ENCODE peak calls at places on chromosomes 16 and 17, in six cellular contexts. One of them, this sample, is unnamed. For H3K36me3, the result is how much of the 10 kb centered on the place peaks cover.

GRCh38 chr16:27843800-27844199 is 219.7 kb downstream of the GSG1L start:
- DNase-seq in endodermal cell: no peak
- DNase-seq in GM23338: no peak
- DNase-seq in kidney: no peak
- DNase-seq in Peyer's patch: no peak
- DNase-seq in prostate gland: no peak
- DNase-seq in this sample: no peak

GRCh38 chr16:22874394-22874793 is 60.4 kb downstream of the HS3ST2 start:
- DNase-seq in GM23338: no peak
- DNase-seq in Peyer's patch: no peak
- DNase-seq in prostate gland: no peak
- DNase-seq in endodermal cell: no peak
- DNase-seq in kidney: no peak
- DNase-seq in this sample: no peak

GRCh38 chr16:10405386-10405939 is 19.6 kb downstream of the ATF7IP2 start:
- DNase-seq in Peyer's patch: no peak
- DNase-seq in GM23338: no peak
- DNase-seq in kidney: no peak
- DNase-seq in endodermal cell: no peak
- DNase-seq in prostate gland: no peak
- DNase-seq in this sample: no peak

GRCh38 chr16:55297062-55297909 is 26.7 kb upstream of the IRX6 start:
- DNase-seq in kidney: peak
- DNase-seq in endodermal cell: no peak
- DNase-seq in GM23338: peak
- DNase-seq in Peyer's patch: no peak
- DNase-seq in prostate gland: no peak
- DNase-seq in this sample: no peak

GRCh38 chr16:424033-424622 is 1.3 kb upstream of the RAB11FIP3 start:
- DNase-seq in endodermal cell: no peak
- DNase-seq in GM23338: no peak
- DNase-seq in prostate gland: peak
- DNase-seq in Peyer's patch: no peak
- DNase-seq in kidney: no peak
- DNase-seq in this sample: peak

GRCh38 chr17:57016764-57017116 is 38.8 kb downstream of the SCPEP1 start:
- DNase-seq in Peyer's patch: no peak
- DNase-seq in GM23338: no peak
- DNase-seq in endodermal cell: peak
- DNase-seq in kidney: no peak
- DNase-seq in prostate gland: peak
- DNase-seq in this sample: no peak

GRCh38 chr17:58710948-58711552 is 18.6 kb downstream of the RAD51C start:
- DNase-seq in Peyer's patch: peak
- DNase-seq in kidney: no peak
- DNase-seq in GM23338: peak
- DNase-seq in prostate gland: peak
- DNase-seq in endodermal cell: peak
- DNase-seq in this sample: peak

GRCh38 chr17:31535581-31535981 is 144.1 kb downstream of the RAB11FIP4 start:
- DNase-seq in prostate gland: no peak
- DNase-seq in endodermal cell: no peak
- DNase-seq in GM23338: no peak
- DNase-seq in Peyer's patch: peak
- DNase-seq in kidney: peak
- DNase-seq in this sample: peak

GRCh38 chr17:7393613-7394451 is 493 bp downstream of the PLSCR3 start:
- DNase-seq in prostate gland: no peak
- DNase-seq in Peyer's patch: peak
- DNase-seq in GM23338: peak
- DNase-seq in endodermal cell: peak
- DNase-seq in kidney: peak
- DNase-seq in this sample: peak

GRCh38 chr17:41618341-41619161 is 5.8 kb downstream of the KRT17 start:
- DNase-seq in Peyer's patch: no peak
- DNase-seq in GM23338: no peak
- DNase-seq in kidney: no peak
- DNase-seq in prostate gland: no peak
- DNase-seq in endodermal cell: peak
- DNase-seq in this sample: peak

GRCh38 chr17:19664136-19664820 is 15.7 kb downstream of the ALDH3A2 start:
- DNase-seq in GM23338: no peak
- DNase-seq in Peyer's patch: no peak
- DNase-seq in kidney: no peak
- DNase-seq in endodermal cell: no peak
- DNase-seq in prostate gland: no peak
- DNase-seq in this sample: no peak

GRCh38 chr17:68457168-68457538 is at the start of gene WIPI1:
- DNase-seq in kidney: peak
- DNase-seq in endodermal cell: no peak
- DNase-seq in Peyer's patch: no peak
- DNase-seq in GM23338: no peak
- DNase-seq in prostate gland: peak
- DNase-seq in this sample: no peak

GRCh38 chr16:79325211-79325610 is 275.3 kb downstream of the MAF start:
- DNase-seq in GM23338: no peak
- DNase-seq in prostate gland: no peak
- DNase-seq in endodermal cell: no peak
- DNase-seq in Peyer's patch: no peak
- DNase-seq in kidney: no peak
- DNase-seq in this sample: no peak

GRCh38 chr16:79329163-79329521 is 271.4 kb downstream of the MAF start:
- DNase-seq in prostate gland: no peak
- DNase-seq in kidney: no peak
- DNase-seq in GM23338: no peak
- DNase-seq in Peyer's patch: no peak
- DNase-seq in endodermal cell: no peak
- DNase-seq in this sample: no peak

GRCh38 chr16:79328327-79329162 is 272.0 kb downstream of the MAF start:
- DNase-seq in endodermal cell: peak
- DNase-seq in kidney: no peak
- DNase-seq in prostate gland: no peak
- DNase-seq in GM23338: peak
- DNase-seq in Peyer's patch: no peak
- DNase-seq in this sample: no peak

GRCh38 chr16:79327836-79328235 is 272.7 kb downstream of the MAF start:
- DNase-seq in kidney: no peak
- DNase-seq in GM23338: no peak
- DNase-seq in endodermal cell: no peak
- DNase-seq in prostate gland: no peak
- DNase-seq in Peyer's patch: no peak
- DNase-seq in this sample: no peak

DNA sequence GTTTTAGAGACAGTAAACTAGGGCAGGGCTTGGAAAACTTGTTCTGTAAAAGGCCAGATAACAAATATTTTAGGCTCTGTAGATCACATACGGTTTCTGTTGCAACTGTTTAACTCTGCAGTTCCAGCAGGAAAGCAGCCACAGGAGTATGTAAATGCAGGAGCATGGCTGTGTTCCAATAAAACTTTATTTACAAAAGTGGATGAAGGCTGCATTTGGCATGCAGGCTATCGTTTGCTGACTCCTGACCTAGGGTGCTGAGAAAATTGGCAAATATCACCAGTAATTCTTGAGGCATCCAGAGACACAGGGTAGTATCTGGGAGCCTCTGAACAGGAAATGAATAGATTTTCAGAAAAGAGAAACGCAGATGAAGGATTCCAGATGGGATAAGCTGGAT is 274.0 kb downstream of the MAF start:
- DNase-seq in Peyer's patch: no peak
- DNase-seq in prostate gland: no peak
- DNase-seq in kidney: no peak
- DNase-seq in GM23338: no peak
- DNase-seq in endodermal cell: no peak
- DNase-seq in this sample: no peak
- H3K36me3 ChIP-seq in Peyer's patch: under half
- H3K36me3 ChIP-seq in prostate gland: under half
- H3K36me3 ChIP-seq in kidney: under half
- H3K36me3 ChIP-seq in GM23338: under half
- H3K36me3 ChIP-seq in endodermal cell: under half
- H3K36me3 ChIP-seq in this sample: under half

GRCh38 chr17:77528516-77529327 is 388.0 kb downstream of the SEC14L1 start:
- DNase-seq in GM23338: peak
- DNase-seq in endodermal cell: peak
- DNase-seq in prostate gland: no peak
- DNase-seq in kidney: no peak
- DNase-seq in Peyer's patch: no peak
- DNase-seq in this sample: peak

GRCh38 chr17:77529328-77529650 is 388.5 kb downstream of the SEC14L1 start:
- DNase-seq in endodermal cell: no peak
- DNase-seq in GM23338: no peak
- DNase-seq in Peyer's patch: no peak
- DNase-seq in kidney: no peak
- DNase-seq in prostate gland: no peak
- DNase-seq in this sample: peak

GRCh38 chr17:77527394-77527793 is 386.6 kb downstream of the SEC14L1 start:
- DNase-seq in prostate gland: no peak
- DNase-seq in GM23338: no peak
- DNase-seq in kidney: no peak
- DNase-seq in endodermal cell: peak
- DNase-seq in Peyer's patch: no peak
- DNase-seq in this sample: no peak

GRCh38 chr17:77526728-77527355 is 386.1 kb downstream of the SEC14L1 start:
- DNase-seq in prostate gland: no peak
- DNase-seq in endodermal cell: peak
- DNase-seq in Peyer's patch: no peak
- DNase-seq in GM23338: no peak
- DNase-seq in kidney: no peak
- DNase-seq in this sample: peak

GRCh38 chr17:77527836-77528505 is 387.2 kb downstream of the SEC14L1 start:
- DNase-seq in Peyer's patch: no peak
- DNase-seq in kidney: no peak
- DNase-seq in endodermal cell: peak
- DNase-seq in prostate gland: no peak
- DNase-seq in GM23338: no peak
- DNase-seq in this sample: peak
- H3K4me3 ChIP-seq in Peyer's patch: no peak
- H3K4me3 ChIP-seq in kidney: no peak
- H3K4me3 ChIP-seq in endodermal cell: peak
- H3K4me3 ChIP-seq in prostate gland: peak
- H3K4me3 ChIP-seq in GM23338: peak
- H3K4me3 ChIP-seq in this sample: peak

GRCh38 chr17:50358177-50358576 is 12.3 kb downstream of the XYLT2 start:
- DNase-seq in Peyer's patch: no peak
- DNase-seq in GM23338: no peak
- DNase-seq in prostate gland: no peak
- DNase-seq in endodermal cell: peak
- DNase-seq in kidney: no peak
- DNase-seq in this sample: peak

GRCh38 chr17:50355336-50355700 is 9.4 kb downstream of the XYLT2 start:
- DNase-seq in prostate gland: no peak
- DNase-seq in Peyer's patch: no peak
- DNase-seq in GM23338: no peak
- DNase-seq in endodermal cell: peak
- DNase-seq in kidney: no peak
- DNase-seq in this sample: peak

GRCh38 chr17:50356418-50356817 is 10.5 kb downstream of the XYLT2 start:
- DNase-seq in prostate gland: no peak
- DNase-seq in GM23338: no peak
- DNase-seq in Peyer's patch: no peak
- DNase-seq in kidney: no peak
- DNase-seq in endodermal cell: peak
- DNase-seq in this sample: peak

GRCh38 chr17:50355701-50356341 is 9.9 kb downstream of the XYLT2 start:
- DNase-seq in endodermal cell: peak
- DNase-seq in GM23338: no peak
- DNase-seq in Peyer's patch: no peak
- DNase-seq in prostate gland: no peak
- DNase-seq in kidney: no peak
- DNase-seq in this sample: peak

DNA sequence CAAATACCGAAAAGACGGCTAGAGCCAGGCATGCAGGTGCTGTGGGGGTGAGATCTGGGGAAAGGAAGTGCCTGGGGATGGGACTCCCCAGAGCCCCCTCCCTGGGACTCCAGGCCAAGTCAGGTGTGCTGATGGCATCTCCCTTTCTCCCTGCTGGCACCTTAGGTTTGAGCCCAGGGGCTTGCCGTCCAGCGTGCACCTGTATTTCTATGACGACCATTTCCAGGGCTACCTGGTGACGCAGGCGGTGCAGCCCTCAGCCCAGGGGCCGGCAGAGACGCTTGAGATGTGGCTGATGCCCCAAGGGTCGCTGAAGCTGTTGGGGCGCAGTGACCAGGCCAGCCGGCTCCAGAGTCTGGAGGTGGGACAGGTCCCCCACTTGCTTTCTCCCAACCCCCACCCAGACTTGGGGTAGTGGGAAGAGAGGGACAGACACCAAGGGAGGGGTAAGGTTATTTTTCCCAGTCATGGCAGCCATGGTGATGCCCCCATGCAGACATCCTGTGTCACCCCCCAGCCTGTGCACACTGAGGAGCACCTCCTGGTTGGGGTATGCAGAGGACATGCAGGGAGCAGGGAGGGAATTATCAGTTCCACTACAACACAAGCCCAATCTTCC is 11.1 kb downstream of the XYLT2 start:
- DNase-seq in kidney: no peak
- DNase-seq in Peyer's patch: no peak
- DNase-seq in GM23338: no peak
- DNase-seq in prostate gland: no peak
- DNase-seq in endodermal cell: peak
- DNase-seq in this sample: peak
- H3K36me3 ChIP-seq in kidney: under half
- H3K36me3 ChIP-seq in Peyer's patch: under half
- H3K36me3 ChIP-seq in GM23338: under half
- H3K36me3 ChIP-seq in prostate gland: under half
- H3K36me3 ChIP-seq in endodermal cell: half or more
- H3K36me3 ChIP-seq in this sample: half or more

GRCh38 chr17:4891405-4892062 is 7.8 kb upstream of the C17orf107 start:
- DNase-seq in GM23338: no peak
- DNase-seq in prostate gland: no peak
- DNase-seq in kidney: no peak
- DNase-seq in Peyer's patch: no peak
- DNase-seq in endodermal cell: no peak
- DNase-seq in this sample: peak

GRCh38 chr17:4886830-4887229 is 12.5 kb upstream of the C17orf107 start:
- DNase-seq in endodermal cell: no peak
- DNase-seq in GM23338: no peak
- DNase-seq in kidney: no peak
- DNase-seq in prostate gland: no peak
- DNase-seq in Peyer's patch: no peak
- DNase-seq in this sample: no peak

GRCh38 chr17:4884489-4884888 is 14.8 kb upstream of the C17orf107 start:
- DNase-seq in kidney: no peak
- DNase-seq in Peyer's patch: no peak
- DNase-seq in GM23338: no peak
- DNase-seq in endodermal cell: no peak
- DNase-seq in prostate gland: no peak
- DNase-seq in this sample: peak

GRCh38 chr17:4892063-4892410 is 7.3 kb upstream of the C17orf107 start:
- DNase-seq in kidney: no peak
- DNase-seq in endodermal cell: no peak
- DNase-seq in prostate gland: no peak
- DNase-seq in GM23338: no peak
- DNase-seq in Peyer's patch: no peak
- DNase-seq in this sample: no peak

DNA sequence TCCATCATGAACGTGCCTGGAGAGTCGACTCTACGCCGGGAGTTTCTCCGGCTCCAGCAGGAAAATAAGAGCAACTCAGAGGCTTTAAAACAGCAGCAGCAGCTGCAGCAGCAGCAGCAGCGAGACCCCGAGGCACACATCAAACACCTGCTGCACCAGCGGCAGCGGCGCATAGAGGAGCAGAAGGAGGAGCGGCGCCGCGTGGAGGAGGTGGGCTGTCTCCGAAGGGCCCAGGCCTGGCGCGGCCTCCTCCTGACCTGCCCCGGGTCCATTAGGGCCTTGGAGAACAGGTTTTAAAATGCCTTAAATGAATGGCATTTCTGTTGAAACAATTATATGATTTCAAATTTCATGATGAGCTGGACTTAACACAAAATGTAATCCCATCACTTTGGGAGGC is 11.8 kb upstream of the C17orf107 start:
- DNase-seq in prostate gland: no peak
- DNase-seq in kidney: no peak
- DNase-seq in GM23338: no peak
- DNase-seq in Peyer's patch: no peak
- DNase-seq in endodermal cell: no peak
- DNase-seq in this sample: peak
- H3K4me3 ChIP-seq in prostate gland: no peak
- H3K4me3 ChIP-seq in kidney: no peak
- H3K4me3 ChIP-seq in GM23338: no peak
- H3K4me3 ChIP-seq in Peyer's patch: no peak
- H3K4me3 ChIP-seq in endodermal cell: no peak
- H3K4me3 ChIP-seq in this sample: no peak